ENCODE peak calls at places on chromosomes 2 and 18, in nine cellular contexts. One of them, this sample, is unnamed.

GRCh38 chr2:85753525-85754312 is at the start of gene ATOH8:
- DNase-seq in breast epithelium: no peak
- DNase-seq in HepG2: peak
- DNase-seq in Panc1: no peak
- DNase-seq in K562: peak
- DNase-seq in spleen: peak
- DNase-seq in HCT116: no peak
- DNase-seq in prostate gland: peak
- DNase-seq in transverse colon: peak
- DNase-seq in this sample: peak

GRCh38 chr2:100194951-100195350 is 52.6 kb upstream of the AFF3 start:
- DNase-seq in prostate gland: no peak
- DNase-seq in K562: no peak
- DNase-seq in breast epithelium: no peak
- DNase-seq in spleen: no peak
- DNase-seq in transverse colon: no peak
- DNase-seq in Panc1: no peak
- DNase-seq in HCT116: no peak
- DNase-seq in HepG2: no peak
- DNase-seq in this sample: no peak

GRCh38 chr18:72458256-72458655 is 85.9 kb downstream of the CBLN2 start:
- DNase-seq in K562: no peak
- DNase-seq in transverse colon: no peak
- DNase-seq in spleen: no peak
- DNase-seq in Panc1: no peak
- DNase-seq in prostate gland: no peak
- DNase-seq in HepG2: no peak
- DNase-seq in breast epithelium: no peak
- DNase-seq in HCT116: no peak
- DNase-seq in this sample: no peak

GRCh38 chr2:2112416-2113131 is 218.5 kb downstream of the MYT1L start:
- DNase-seq in Panc1: no peak
- DNase-seq in HCT116: no peak
- DNase-seq in transverse colon: no peak
- DNase-seq in HepG2: no peak
- DNase-seq in K562: no peak
- DNase-seq in spleen: no peak
- DNase-seq in breast epithelium: no peak
- DNase-seq in prostate gland: no peak
- DNase-seq in this sample: no peak

GRCh38 chr2:222468338-222468737 is 44.0 kb downstream of the SGPP2 start:
- DNase-seq in HepG2: peak
- DNase-seq in spleen: no peak
- DNase-seq in K562: no peak
- DNase-seq in breast epithelium: no peak
- DNase-seq in prostate gland: no peak
- DNase-seq in HCT116: no peak
- DNase-seq in Panc1: no peak
- DNase-seq in transverse colon: no peak
- DNase-seq in this sample: no peak

GRCh38 chr2:79260848-79261247 is 101.3 kb upstream of the REG3A start:
- DNase-seq in HCT116: no peak
- DNase-seq in prostate gland: no peak
- DNase-seq in transverse colon: no peak
- DNase-seq in Panc1: no peak
- DNase-seq in spleen: no peak
- DNase-seq in breast epithelium: no peak
- DNase-seq in K562: no peak
- DNase-seq in HepG2: no peak
- DNase-seq in this sample: no peak

GRCh38 chr2:236997086-236997485 is 88.6 kb upstream of the COPS8 start:
- DNase-seq in breast epithelium: no peak
- DNase-seq in Panc1: no peak
- DNase-seq in prostate gland: no peak
- DNase-seq in HCT116: no peak
- DNase-seq in spleen: no peak
- DNase-seq in K562: no peak
- DNase-seq in HepG2: no peak
- DNase-seq in transverse colon: no peak
- DNase-seq in this sample: no peak

GRCh38 chr2:241702405-241703127 is 727 bp downstream of the ING5 start:
- DNase-seq in HCT116: peak
- DNase-seq in Panc1: no peak
- DNase-seq in transverse colon: peak
- DNase-seq in HepG2: peak
- DNase-seq in prostate gland: peak
- DNase-seq in K562: peak
- DNase-seq in breast epithelium: peak
- DNase-seq in spleen: peak
- DNase-seq in this sample: peak

GRCh38 chr2:210376618-210377175 is 61.7 kb upstream of the MYL1 start:
- DNase-seq in Panc1: no peak
- DNase-seq in transverse colon: no peak
- DNase-seq in spleen: no peak
- DNase-seq in K562: no peak
- DNase-seq in HCT116: no peak
- DNase-seq in HepG2: no peak
- DNase-seq in breast epithelium: no peak
- DNase-seq in prostate gland: no peak
- DNase-seq in this sample: no peak

GRCh38 chr2:121974919-121975654 is 219.6 kb downstream of the TSN start:
- DNase-seq in transverse colon: peak
- DNase-seq in HCT116: peak
- DNase-seq in prostate gland: peak
- DNase-seq in HepG2: peak
- DNase-seq in breast epithelium: peak
- DNase-seq in Panc1: peak
- DNase-seq in K562: peak
- DNase-seq in spleen: no peak
- DNase-seq in this sample: peak

DNA sequence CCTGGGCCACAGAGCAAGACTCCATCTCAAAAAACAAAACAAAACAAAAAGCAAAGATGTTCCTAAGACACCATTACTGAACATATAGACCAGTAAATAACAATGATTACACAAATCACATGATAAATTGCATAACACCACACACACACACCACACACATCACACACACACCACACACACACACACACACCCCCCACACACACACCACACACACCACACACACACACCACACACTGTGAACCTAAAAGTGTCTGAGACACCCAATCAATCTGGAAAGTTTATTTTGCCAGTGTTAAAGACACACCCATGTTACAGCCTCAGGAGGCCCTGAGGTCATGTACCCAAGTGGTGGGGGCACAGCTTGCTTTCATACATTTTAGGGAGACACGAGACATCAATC is 62.6 kb upstream of the ASAP2 start:
- DNase-seq in K562: no peak
- DNase-seq in Panc1: no peak
- DNase-seq in HCT116: no peak
- DNase-seq in spleen: peak
- DNase-seq in transverse colon: no peak
- DNase-seq in HepG2: no peak
- DNase-seq in breast epithelium: no peak
- DNase-seq in prostate gland: no peak
- DNase-seq in this sample: no peak
- TF ChIP-seq POLR2AphosphoS5 in K562: no peak
- TF ChIP-seq POLR2AphosphoS5 in Panc1: no peak
- TF ChIP-seq POLR2AphosphoS5 in HCT116: no peak
- TF ChIP-seq POLR2AphosphoS5 in spleen: no peak
- TF ChIP-seq POLR2AphosphoS5 in transverse colon: no peak
- TF ChIP-seq POLR2AphosphoS5 in HepG2: no peak
- TF ChIP-seq POLR2AphosphoS5 in breast epithelium: no peak
- TF ChIP-seq POLR2AphosphoS5 in prostate gland: no peak
- TF ChIP-seq POLR2AphosphoS5 in this sample: no peak

DNA sequence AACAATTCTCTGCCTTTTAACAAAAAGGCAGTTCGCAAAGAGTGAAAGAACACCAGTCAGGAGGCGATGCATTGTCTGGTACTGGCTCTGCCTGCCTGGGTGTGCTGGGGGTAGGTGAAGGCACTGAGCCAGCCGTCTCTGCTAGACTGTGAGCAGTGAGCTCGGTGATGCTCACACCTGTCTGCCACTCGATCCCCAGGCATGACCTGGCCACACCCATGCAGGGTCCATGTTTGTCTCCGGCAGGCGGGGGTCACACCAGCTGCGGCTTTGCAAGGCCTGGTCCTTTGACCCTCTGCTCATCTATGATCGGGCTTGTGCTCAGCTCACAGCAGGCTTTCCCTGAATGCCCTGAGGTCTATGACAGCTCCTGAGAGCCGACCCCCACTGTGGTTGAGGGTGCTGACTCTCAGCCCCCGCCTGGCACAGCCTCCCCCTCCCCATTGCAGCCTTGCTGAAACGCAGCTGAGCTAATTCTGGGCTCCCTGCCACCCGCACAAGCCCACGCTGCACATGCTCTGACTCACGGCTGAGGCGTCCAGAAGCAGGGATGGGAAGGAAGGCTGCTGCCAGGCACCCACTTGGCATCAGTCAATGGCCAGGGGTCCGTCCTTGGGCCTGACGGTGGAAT is 23.7 kb downstream of the CRACDL start:
- DNase-seq in spleen: peak
- DNase-seq in breast epithelium: peak
- DNase-seq in K562: no peak
- DNase-seq in transverse colon: no peak
- DNase-seq in HepG2: no peak
- DNase-seq in HCT116: peak
- DNase-seq in Panc1: no peak
- DNase-seq in prostate gland: no peak
- DNase-seq in this sample: no peak
- TF ChIP-seq POLR2AphosphoS5 in spleen: no peak
- TF ChIP-seq POLR2AphosphoS5 in breast epithelium: no peak
- TF ChIP-seq POLR2AphosphoS5 in K562: no peak
- TF ChIP-seq POLR2AphosphoS5 in transverse colon: no peak
- TF ChIP-seq POLR2AphosphoS5 in HepG2: no peak
- TF ChIP-seq POLR2AphosphoS5 in HCT116: no peak
- TF ChIP-seq POLR2AphosphoS5 in Panc1: no peak
- TF ChIP-seq POLR2AphosphoS5 in prostate gland: no peak
- TF ChIP-seq POLR2AphosphoS5 in this sample: no peak

DNA sequence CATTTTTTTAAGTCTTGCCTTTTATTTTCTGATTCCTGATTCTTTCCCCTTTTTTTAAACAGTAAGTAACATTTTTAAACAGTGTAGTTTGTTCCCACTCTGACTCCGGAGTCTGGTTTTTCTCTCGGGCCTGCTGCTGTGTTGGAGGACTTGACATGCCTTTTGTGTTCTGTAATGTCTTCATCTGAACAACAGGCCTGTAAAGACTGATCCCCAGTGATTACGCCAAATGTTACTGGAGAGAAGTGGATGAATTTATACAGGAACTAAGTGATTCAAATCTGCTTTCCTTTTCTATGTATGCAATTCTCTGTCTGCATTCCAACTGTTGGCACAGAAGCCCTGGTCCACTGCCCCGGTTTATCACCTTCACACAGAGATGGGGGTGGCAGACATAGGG is 54.3 kb upstream of the RMDN2 start:
- DNase-seq in transverse colon: no peak
- DNase-seq in K562: no peak
- DNase-seq in HCT116: no peak
- DNase-seq in spleen: no peak
- DNase-seq in breast epithelium: no peak
- DNase-seq in HepG2: no peak
- DNase-seq in Panc1: no peak
- DNase-seq in prostate gland: no peak
- DNase-seq in this sample: no peak
- TF ChIP-seq POLR2AphosphoS5 in transverse colon: peak
- TF ChIP-seq POLR2AphosphoS5 in K562: no peak
- TF ChIP-seq POLR2AphosphoS5 in HCT116: no peak
- TF ChIP-seq POLR2AphosphoS5 in spleen: no peak
- TF ChIP-seq POLR2AphosphoS5 in breast epithelium: no peak
- TF ChIP-seq POLR2AphosphoS5 in HepG2: no peak
- TF ChIP-seq POLR2AphosphoS5 in Panc1: no peak
- TF ChIP-seq POLR2AphosphoS5 in prostate gland: peak
- TF ChIP-seq POLR2AphosphoS5 in this sample: no peak

DNA sequence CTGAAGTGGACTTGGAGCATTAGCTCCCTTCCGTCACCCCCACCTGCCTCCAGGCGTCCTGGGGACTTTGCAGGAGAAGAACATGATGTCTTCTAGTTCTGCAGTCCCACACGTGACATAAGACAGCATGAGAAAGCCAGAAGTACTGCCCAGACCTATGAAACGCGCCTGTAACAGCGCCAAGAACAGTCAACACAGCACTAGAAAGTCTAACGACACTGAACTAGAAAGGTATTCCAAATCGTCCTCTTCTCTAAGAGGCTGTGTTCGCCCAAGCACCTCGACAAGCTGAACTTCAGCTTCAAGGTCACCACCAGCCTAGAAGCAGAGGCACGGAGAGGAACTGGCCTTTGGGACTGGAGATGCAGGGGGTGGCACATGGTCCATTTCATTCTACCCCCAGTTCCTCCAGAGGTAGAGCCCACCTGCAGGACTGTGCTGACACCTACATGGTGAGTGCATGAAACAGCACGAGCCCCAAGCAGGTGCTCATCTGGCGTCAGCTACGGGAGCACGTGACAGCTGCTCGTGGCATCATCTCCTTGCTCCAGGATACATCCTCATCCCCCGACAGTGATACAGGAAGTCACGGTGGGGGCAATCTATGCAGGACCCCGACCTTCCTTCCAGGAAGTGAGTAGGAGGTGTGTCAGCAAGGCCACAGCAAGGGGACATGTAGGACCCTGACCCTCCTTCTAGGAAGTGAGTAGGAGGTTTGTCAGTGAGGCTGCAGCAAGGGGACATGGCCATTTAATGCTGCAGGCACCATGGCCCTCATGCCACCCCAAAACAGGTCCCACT is 3.7 kb downstream of the HDAC4 start:
- DNase-seq in breast epithelium: no peak
- DNase-seq in HepG2: no peak
- DNase-seq in prostate gland: peak
- DNase-seq in HCT116: no peak
- DNase-seq in transverse colon: peak
- DNase-seq in Panc1: no peak
- DNase-seq in K562: peak
- DNase-seq in spleen: no peak
- DNase-seq in this sample: no peak
- TF ChIP-seq POLR2AphosphoS5 in breast epithelium: no peak
- TF ChIP-seq POLR2AphosphoS5 in HepG2: no peak
- TF ChIP-seq POLR2AphosphoS5 in prostate gland: peak
- TF ChIP-seq POLR2AphosphoS5 in HCT116: no peak
- TF ChIP-seq POLR2AphosphoS5 in transverse colon: peak
- TF ChIP-seq POLR2AphosphoS5 in Panc1: no peak
- TF ChIP-seq POLR2AphosphoS5 in K562: no peak
- TF ChIP-seq POLR2AphosphoS5 in spleen: no peak
- TF ChIP-seq POLR2AphosphoS5 in this sample: no peak

DNA sequence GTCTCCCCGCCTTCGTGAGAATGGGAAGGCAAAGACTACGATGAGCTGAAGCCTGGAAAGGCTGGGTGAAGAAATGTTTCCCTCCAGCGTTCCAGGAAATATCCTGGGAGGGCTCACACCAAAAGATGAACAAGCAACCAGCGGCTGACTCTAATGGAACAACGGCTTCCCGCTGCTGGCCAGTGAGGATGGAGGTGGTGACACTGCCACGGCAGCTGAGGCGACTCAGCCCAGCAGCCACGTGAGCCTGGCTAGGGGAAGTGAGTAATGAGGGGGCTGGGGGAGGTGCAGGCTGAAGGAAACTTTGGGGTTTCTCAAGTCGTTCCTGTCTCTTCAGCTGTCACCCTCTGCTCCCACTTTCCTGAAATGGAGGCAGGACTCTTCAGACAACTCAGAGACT is 105.0 kb upstream of the SMAD7 start:
- DNase-seq in Panc1: no peak
- DNase-seq in HCT116: no peak
- DNase-seq in HepG2: no peak
- DNase-seq in transverse colon: peak
- DNase-seq in prostate gland: no peak
- DNase-seq in breast epithelium: no peak
- DNase-seq in K562: peak
- DNase-seq in spleen: peak
- DNase-seq in this sample: peak
- TF ChIP-seq POLR2AphosphoS5 in Panc1: no peak
- TF ChIP-seq POLR2AphosphoS5 in HCT116: no peak
- TF ChIP-seq POLR2AphosphoS5 in HepG2: no peak
- TF ChIP-seq POLR2AphosphoS5 in transverse colon: no peak
- TF ChIP-seq POLR2AphosphoS5 in prostate gland: no peak
- TF ChIP-seq POLR2AphosphoS5 in breast epithelium: no peak
- TF ChIP-seq POLR2AphosphoS5 in K562: no peak
- TF ChIP-seq POLR2AphosphoS5 in spleen: peak
- TF ChIP-seq POLR2AphosphoS5 in this sample: no peak